ENCODE peak calls at places on chromosomes 4 and X, in nine cellular contexts. D is CD4-positive, CD25-positive, alpha-beta regulatory T cell; V is spleen; C is tibial nerve; B is tibial artery; O is IMR-90; L is hepatocyte; F is GM23248; M is endothelial cell of umbilical vein. W is an unnamed sample.

GRCh38 chr4:182890202-182890601 is 27.0 kb downstream of the DCTD start:
- DNase-seq in V (no peak), M (no peak), B (no peak), C (no peak), F (no peak), L (no peak), O (no peak), D (no peak), W (no peak)

GRCh38 chr4:78517050-78517652 is 34.4 kb upstream of the ANXA3 start:
- DNase-seq in O (peak; percentile 43), B (no peak), V (no peak), D (no peak), M (peak; percentile 53), F (peak; percentile 70), L (peak; percentile 42), C (no peak), W (no peak)

GRCh38 chr4:1727117-1728031 is 6.1 kb downstream of the TACC3 start:
- DNase-seq in V (peak; percentile 90), O (peak; percentile 75), L (no peak), C (peak; percentile 49), D (no peak), F (peak; percentile 69), B (peak; percentile 75), M (peak; percentile 93), W (no peak)

GRCh38 chr4:78923459-78924312 is 15.6 kb downstream of the PAQR3 start:
- DNase-seq in C (no peak), B (no peak), F (no peak), O (no peak), M (peak; percentile 8), V (no peak), D (no peak), L (peak; percentile 36), W (no peak)

GRCh38 chr4:108535757-108536156 is 84.6 kb upstream of the RPL34 start:
- DNase-seq in M (peak; percentile 43), B (no peak), L (no peak), F (no peak), C (no peak), V (no peak), D (no peak), O (no peak), W (no peak)

GRCh38 chr4:93764647-93765246 is 63.8 kb upstream of the ATOH1 start:
- DNase-seq in F (peak; percentile 58), V (no peak), O (peak; percentile 44), B (no peak), M (peak; percentile 56), L (peak; percentile 65), C (peak; percentile 65), D (no peak), W (no peak)

GRCh38 chrX:46574941-46575381 is 1.4 kb downstream of the CHST7 start:
- DNase-seq in M (peak; percentile 26), D (peak; percentile 23), L (peak; percentile 34), O (no peak), F (peak; percentile 52), C (no peak), B (no peak), V (peak; percentile 86), W (no peak)

GRCh38 chrX:40012039-40012799 is 85.5 kb downstream of the BCOR start:
- DNase-seq in B (peak; percentile 38), D (no peak), V (peak; percentile 77), F (peak; percentile 67), O (peak; percentile 71), M (peak; percentile 76), L (peak; percentile 76), C (peak; percentile 24), W (no peak)

GRCh38 chr4:177302371-177303100 is 7.1 kb upstream of the NEIL3 start:
- DNase-seq in M (no peak), O (peak; percentile 64), L (no peak), C (no peak), F (peak; percentile 39), V (no peak), B (no peak), D (no peak), W (no peak)

GRCh38 chrX:25869761-25870160 is 268.4 kb upstream of the MAGEB18 start:
- DNase-seq in V (no peak), B (no peak), D (no peak), F (no peak), C (no peak), L (no peak), M (peak; percentile 50), O (no peak), W (no peak)

GRCh38 chrX:74363914-74364313 is 57.4 kb upstream of the SLC16A2 start:
- DNase-seq in M (no peak), O (no peak), C (no peak), D (no peak), L (no peak), F (no peak), B (no peak), V (no peak), W (no peak)

GRCh38 chrX:19846995-19847790 is 40.2 kb downstream of the SH3KBP1 start:
- DNase-seq in B (peak; percentile 35), F (peak; percentile 87), M (peak; percentile 38), L (peak; percentile 58), O (peak; percentile 89), C (peak; percentile 16), D (no peak), V (no peak), W (no peak)

GRCh38 chr4:3347871-3348270 is 55.0 kb downstream of the RGS12 start:
- DNase-seq in M (no peak), D (no peak), L (no peak), F (no peak), O (no peak), V (no peak), B (no peak), C (no peak), W (no peak)

GRCh38 chrX:30228526-30228925 is 1.9 kb upstream of the MAGEB3 start:
- DNase-seq in D (no peak), M (no peak), F (no peak), O (no peak), L (no peak), B (no peak), V (no peak), C (no peak), W (no peak)

GRCh38 chrX:30224541-30224940 is 5.9 kb upstream of the MAGEB3 start:
- DNase-seq in M (no peak), F (no peak), O (no peak), L (no peak), B (no peak), D (no peak), V (no peak), C (no peak), W (no peak)

GRCh38 chrX:30230395-30230794 is at the start of gene MAGEB3:
- DNase-seq in D (no peak), L (no peak), B (no peak), M (no peak), V (no peak), F (no peak), O (no peak), C (no peak), W (no peak)
- H3K4me1 ChIP-seq in D (no peaks in the 10 kb centered on the region), L (no peaks in the 10 kb centered on the region), B (no peaks in the 10 kb centered on the region), M (no peaks in the 10 kb centered on the region), V (no peaks in the 10 kb centered on the region), F (no peaks in the 10 kb centered on the region), O (no peaks in the 10 kb centered on the region), C (no peaks in the 10 kb centered on the region), W (no peaks in the 10 kb centered on the region)

GRCh38 chr4:86918539-86919072 is 16.2 kb upstream of the AFF1 start:
- DNase-seq in D (no peak), F (peak; percentile 44), C (no peak), M (no peak), L (peak; percentile 45), V (no peak), B (no peak), O (peak; percentile 86), W (no peak)

GRCh38 chr4:86917212-86918039 is 17.4 kb upstream of the AFF1 start:
- DNase-seq in F (no peak), V (no peak), D (no peak), C (no peak), M (no peak), L (no peak), B (no peak), O (no peak), W (no peak)

GRCh38 chr4:86916392-86916791 is 18.4 kb upstream of the AFF1 start:
- DNase-seq in V (no peak), O (no peak), F (no peak), L (no peak), C (no peak), D (no peak), B (no peak), M (no peak), W (no peak)

GRCh38 chr4:86921608-86922252 is 13.1 kb upstream of the AFF1 start:
- DNase-seq in V (no peak), D (no peak), F (peak; percentile 69), M (no peak), O (no peak), C (no peak), B (no peak), L (no peak), W (no peak)

DNA sequence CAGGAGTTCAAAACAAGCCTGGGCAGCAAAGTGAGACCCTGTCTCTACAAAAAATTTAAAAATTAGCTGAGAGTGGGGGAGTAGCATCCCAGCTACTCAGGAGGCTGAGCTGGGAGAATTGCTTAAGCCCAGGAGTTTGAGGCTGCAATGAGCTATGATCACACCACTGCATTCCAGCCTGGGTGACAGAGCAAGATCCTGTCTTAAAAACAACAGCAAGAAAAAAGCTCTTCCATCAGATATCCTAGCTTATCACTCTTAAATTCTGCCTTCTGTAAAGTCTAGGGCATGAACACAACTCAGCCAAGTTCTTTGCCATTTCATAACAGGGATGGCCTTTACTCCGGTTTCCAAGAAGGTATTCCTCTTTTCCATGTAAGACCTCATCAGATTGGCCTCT is 15.0 kb upstream of the AFF1 start:
- DNase-seq in V (no peak), F (peak; percentile 34), L (no peak), C (no peak), D (no peak), B (no peak), M (no peak), O (peak; percentile 24), W (no peak)
- H3K4me1 ChIP-seq in V (peaks cover 15% of the 10 kb centered on the region), F (peaks cover 38% of the 10 kb centered on the region), L (no peaks in the 10 kb centered on the region), C (peaks cover 7% of the 10 kb centered on the region), D (no peaks in the 10 kb centered on the region), B (no peaks in the 10 kb centered on the region), M (peaks cover 8% of the 10 kb centered on the region), O (peaks cover 2% of the 10 kb centered on the region), W (no peaks in the 10 kb centered on the region)

DNA sequence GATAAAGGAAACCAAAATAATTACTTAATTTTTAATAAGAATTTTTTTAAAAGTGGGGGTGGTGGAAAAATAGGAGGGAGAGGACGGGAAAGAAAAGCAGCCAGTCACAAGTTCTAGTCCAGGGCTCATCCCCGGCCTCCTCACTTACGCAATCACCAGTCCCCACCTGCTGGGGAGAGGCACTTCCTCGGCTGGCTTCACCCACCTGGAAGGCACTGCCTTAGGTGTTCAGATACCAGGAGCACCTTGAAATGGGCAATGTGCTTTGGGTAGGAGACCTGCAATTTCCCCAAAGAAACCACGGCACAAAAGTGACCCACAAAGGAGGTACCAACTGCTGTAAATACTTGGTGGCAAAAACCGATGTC is 23.8 kb downstream of the AFAP1 start:
- DNase-seq in V (no peak), C (no peak), M (no peak), D (no peak), F (no peak), B (no peak), L (no peak), O (no peak), W (no peak)
- H3K4me1 ChIP-seq in V (no peaks in the 10 kb centered on the region), C (peaks cover 21% of the 10 kb centered on the region), M (peaks cover 43% of the 10 kb centered on the region), D (no peaks in the 10 kb centered on the region), F (peaks cover 27% of the 10 kb centered on the region), B (no peaks in the 10 kb centered on the region), L (peaks cover 10% of the 10 kb centered on the region), O (peaks cover 18% of the 10 kb centered on the region), W (peaks cover 6% of the 10 kb centered on the region)

DNA sequence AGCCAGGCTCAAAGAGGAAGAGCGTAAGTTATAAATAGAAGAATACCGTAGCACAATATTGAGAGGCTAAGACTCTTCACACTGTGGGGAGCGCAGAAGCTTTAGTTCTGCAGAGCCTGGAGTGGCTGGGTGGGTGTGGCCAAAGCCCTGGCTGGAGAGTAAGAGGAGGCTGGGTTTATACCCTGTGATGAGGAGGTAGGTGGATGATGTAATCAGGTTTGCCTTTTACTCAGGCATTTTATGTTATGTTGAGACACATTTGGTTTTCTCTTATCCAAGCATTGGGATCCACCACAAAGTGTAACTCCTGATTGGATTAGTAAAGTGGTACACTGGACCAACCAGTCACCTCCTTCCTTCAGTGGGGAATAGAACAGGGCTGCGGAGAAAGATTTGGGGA is 13.9 kb downstream of the CDS1 start:
- DNase-seq in B (no peak), O (no peak), V (no peak), M (no peak), L (peak; percentile 55), F (no peak), D (no peak), C (no peak), W (no peak)
- H3K4me1 ChIP-seq in B (no peaks in the 10 kb centered on the region), O (no peaks in the 10 kb centered on the region), V (no peaks in the 10 kb centered on the region), M (no peaks in the 10 kb centered on the region), L (peaks cover 16% of the 10 kb centered on the region), F (no peaks in the 10 kb centered on the region), D (no peaks in the 10 kb centered on the region), C (no peaks in the 10 kb centered on the region), W (peaks cover 5% of the 10 kb centered on the region)

W was measured in iPS DF 6.9.